ENCODE peak calls at places on chromosomes 6 and 20, in nine cellular contexts. X, Z, O, E, U, K, F, A and I are unnamed samples. For H3K9me3, the result is how much of the 10 kb centered on the place peaks cover.

GRCh38 chr6:149012040-149012545 is 265.3 kb downstream of the UST start:
- DNase-seq in F (no peak), Z (no peak), A (no peak), K (no peak), O (no peak), U (no peak), E (no peak), X (peak), I (no peak)

GRCh38 chr6:43307451-43308100 is 1.1 kb downstream of the CRIP3 start:
- DNase-seq in U (no peak), F (no peak), A (no peak), K (no peak), O (no peak), E (no peak), Z (no peak), X (no peak), I (no peak)

GRCh38 chr6:9516207-9516606 is 898.7 kb downstream of the TFAP2A start:
- DNase-seq in F (no peak), E (no peak), A (no peak), U (no peak), K (no peak), Z (no peak), X (peak), O (no peak), I (no peak)

GRCh38 chr20:3745686-3746173 is 13.2 kb downstream of the HSPA12B start:
- DNase-seq in Z (no peak), X (no peak), A (no peak), F (no peak), K (no peak), U (no peak), O (no peak), E (no peak), I (no peak)

GRCh38 chr20:59625214-59625922 is 21.0 kb downstream of the PHACTR3 start:
- DNase-seq in E (no peak), X (no peak), Z (no peak), F (no peak), U (no peak), A (no peak), K (no peak), O (no peak), I (no peak)

GRCh38 chr20:36941403-36941835 is 10.1 kb downstream of the SAMHD1 start:
- DNase-seq in E (no peak), A (no peak), K (no peak), U (no peak), Z (no peak), O (no peak), F (no peak), X (no peak), I (no peak)

GRCh38 chr6:54010340-54011276 is 100.6 kb upstream of the MLIP start:
- DNase-seq in Z (no peak), K (no peak), U (no peak), F (no peak), O (peak), E (no peak), X (no peak), A (no peak), I (no peak)

GRCh38 chr20:610130-611046 is at the start of gene TCF15:
- DNase-seq in F (peak), U (no peak), Z (no peak), A (no peak), E (peak), O (no peak), X (no peak), K (no peak), I (no peak)

GRCh38 chr6:3911614-3912336 is 62.6 kb downstream of the FAM50B start:
- DNase-seq in E (no peak), A (peak), K (no peak), O (no peak), X (peak), Z (no peak), U (no peak), F (peak), I (no peak)

GRCh38 chr20:3613821-3614440 is 49.3 kb downstream of the GFRA4 start:
- DNase-seq in U (no peak), K (no peak), O (no peak), X (peak), F (no peak), E (no peak), Z (no peak), A (no peak), I (no peak)

GRCh38 chr6:51289041-51289440 is 470.4 kb downstream of the TFAP2B start:
- DNase-seq in Z (no peak), U (no peak), F (no peak), A (no peak), E (no peak), O (no peak), X (no peak), K (no peak), I (no peak)

GRCh38 chr6:26216886-26217713 is 129.9 kb downstream of the HFE start:
- DNase-seq in K (peak), F (peak), U (no peak), O (peak), A (peak), Z (peak), X (peak), E (peak), I (peak)

GRCh38 chr6:158083687-158084325 is 84.3 kb downstream of the SERAC1 start:
- DNase-seq in A (no peak), K (no peak), F (no peak), Z (no peak), X (no peak), O (no peak), E (no peak), U (no peak), I (no peak)

GRCh38 chr6:41531591-41532582 is 14.3 kb upstream of the FOXP4 start:
- DNase-seq in F (no peak), Z (peak), U (peak), A (no peak), E (no peak), K (no peak), X (peak), O (peak), I (peak)

GRCh38 chr6:93550551-93551276 is 131.4 kb upstream of the EPHA7 start:
- DNase-seq in X (no peak), K (no peak), A (no peak), F (no peak), U (no peak), E (no peak), Z (no peak), O (no peak), I (no peak)

GRCh38 chr6:82017316-82017715 is 230.2 kb downstream of the IBTK start:
- DNase-seq in U (no peak), A (no peak), Z (no peak), E (no peak), K (no peak), F (no peak), X (peak), O (no peak), I (no peak)

GRCh38 chr6:167572841-167573271 is 248.0 kb downstream of the TTLL2 start:
- DNase-seq in F (no peak), X (no peak), A (peak), Z (no peak), U (no peak), E (no peak), O (no peak), K (no peak), I (no peak)

GRCh38 chr6:25302677-25303128 is 23.5 kb downstream of the CARMIL1 start:
- DNase-seq in K (no peak), O (no peak), F (no peak), X (peak), E (no peak), U (no peak), A (no peak), Z (no peak), I (no peak)

GRCh38 chr6:21596379-21597242 is 3.1 kb downstream of the SOX4 start:
- DNase-seq in X (peak), Z (peak), O (peak), F (peak), U (peak), A (peak), K (peak), E (peak), I (peak)

GRCh38 chr6:127215931-127216330 is 50.7 kb upstream of the RNF146 start:
- DNase-seq in F (no peak), K (no peak), U (no peak), A (no peak), O (no peak), Z (no peak), E (no peak), X (no peak), I (no peak)

GRCh38 chr6:14791525-14791924 is 454.3 kb upstream of the JARID2 start:
- DNase-seq in U (no peak), K (no peak), Z (no peak), E (no peak), F (no peak), O (no peak), A (no peak), X (peak), I (no peak)

GRCh38 chr20:6940052-6940451 is 172.6 kb downstream of the BMP2 start:
- DNase-seq in F (no peak), A (no peak), X (no peak), U (no peak), O (peak), E (no peak), K (no peak), Z (peak), I (no peak)

GRCh38 chr20:38927902-38928578 is 1.8 kb downstream of the FAM83D start:
- DNase-seq in F (no peak), U (no peak), X (no peak), E (no peak), K (no peak), A (no peak), O (no peak), Z (peak), I (no peak)

GRCh38 chr6:124536792-124537191 is 425.4 kb upstream of the RNF217 start:
- DNase-seq in U (no peak), A (no peak), K (no peak), Z (no peak), X (no peak), F (no peak), O (no peak), E (no peak), I (no peak)

GRCh38 chr6:121633309-121633708 is 197.9 kb downstream of the GJA1 start:
- DNase-seq in K (no peak), U (no peak), E (no peak), O (no peak), X (no peak), F (no peak), A (no peak), Z (no peak), I (no peak)
- H3K9me3 ChIP-seq in K (half or more), U (under half), E (under half), O (under half), X (under half), F (under half), A (under half), Z (under half), I (under half)

GRCh38 chr6:113529879-113530278 is 327.3 kb upstream of the MARCKS start:
- DNase-seq in U (no peak), A (no peak), O (no peak), E (no peak), K (no peak), Z (no peak), F (no peak), X (no peak), I (no peak)
- H3K9me3 ChIP-seq in U (under half), A (under half), O (under half), E (under half), K (under half), Z (under half), F (under half), X (under half), I (under half)

DNA sequence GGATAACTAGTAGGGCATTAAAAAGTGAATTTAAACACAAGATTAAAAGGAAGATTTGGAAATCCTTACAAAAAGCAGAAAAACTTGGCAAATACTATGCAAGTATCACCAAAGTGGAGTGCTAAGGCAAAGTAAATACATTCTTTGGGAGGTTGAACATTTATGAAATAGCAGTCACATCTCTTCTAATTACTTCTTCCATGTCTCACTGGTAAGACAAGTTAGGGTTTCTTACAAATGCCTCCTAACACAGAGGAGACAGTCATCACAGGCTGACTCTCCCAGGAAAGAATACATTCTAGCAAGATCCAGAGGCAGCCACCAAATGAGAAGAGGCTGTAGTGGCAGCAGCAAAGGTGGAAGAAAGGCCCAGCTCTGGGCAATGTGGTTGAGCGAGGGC is 298.2 kb downstream of the BTBD9 start:
- DNase-seq in X (no peak), E (no peak), O (no peak), A (no peak), Z (no peak), U (no peak), K (no peak), F (no peak), I (no peak)
- H3K9me3 ChIP-seq in X (under half), E (under half), O (under half), A (under half), Z (under half), U (under half), K (under half), F (under half), I (under half)

DNA sequence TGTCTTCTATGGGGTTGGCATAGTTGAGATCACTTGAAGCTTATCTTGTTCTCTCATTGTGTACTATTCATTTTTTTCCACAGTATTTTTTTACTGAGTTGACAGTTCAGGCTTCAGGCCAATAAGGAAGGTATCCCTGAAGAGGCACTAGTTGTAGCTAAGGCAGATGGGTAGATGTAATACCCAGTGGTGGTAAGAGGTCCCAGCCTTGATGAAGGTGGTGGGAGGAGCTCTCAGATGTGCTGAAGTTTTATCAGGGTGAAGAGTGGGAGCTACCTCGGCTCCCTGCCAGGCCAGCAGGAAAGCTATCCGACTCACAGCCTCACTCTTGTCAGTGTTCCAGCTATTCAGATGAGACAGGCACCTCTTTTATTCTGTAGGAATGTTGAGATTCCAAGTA is 87.7 kb upstream of the UFL1 start:
- DNase-seq in X (no peak), F (no peak), O (no peak), E (no peak), U (no peak), Z (no peak), A (no peak), K (no peak), I (no peak)
- H3K9me3 ChIP-seq in X (under half), F (under half), O (under half), E (under half), U (under half), Z (under half), A (under half), K (half or more), I (under half)

GRCh38 chr20:25160897-25161296 is 34.6 kb upstream of the ENTPD6 start:
- DNase-seq in Z (no peak), X (no peak), E (no peak), U (no peak), A (no peak), O (no peak), K (no peak), F (no peak), I (no peak)

GRCh38 chr20:25160457-25160856 is 35.1 kb upstream of the ENTPD6 start:
- DNase-seq in X (no peak), A (no peak), F (no peak), E (no peak), Z (no peak), U (no peak), O (no peak), K (no peak), I (no peak)

DNA sequence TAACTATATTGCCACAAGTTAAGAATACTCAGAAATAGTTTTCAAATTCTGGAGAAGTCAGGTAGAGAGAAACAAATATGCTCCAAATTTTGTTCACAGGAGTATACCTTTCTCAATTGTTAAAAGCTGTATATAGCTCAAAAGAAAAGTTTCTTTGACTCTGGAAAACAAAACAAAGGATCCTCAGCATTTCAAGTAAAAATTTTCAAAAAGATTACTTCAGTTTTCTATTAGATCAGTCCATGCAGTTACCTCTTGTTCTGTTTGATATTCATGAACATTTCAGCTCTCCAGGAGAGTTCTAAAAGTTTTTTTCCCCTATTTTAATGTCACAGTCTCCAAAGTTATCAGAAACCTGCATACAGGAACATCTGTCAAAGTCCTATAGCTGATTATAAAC is 30.4 kb upstream of the ENTPD6 start:
- DNase-seq in K (no peak), E (no peak), A (no peak), O (no peak), F (no peak), X (no peak), U (no peak), Z (no peak), I (no peak)
- H3K9me3 ChIP-seq in K (under half), E (under half), A (under half), O (under half), F (under half), X (under half), U (under half), Z (under half), I (under half)

GRCh38 chr6:125688138-125688537 is 61.3 kb upstream of the HEY2 start:
- DNase-seq in A (no peak), O (no peak), F (no peak), X (no peak), E (no peak), K (no peak), U (no peak), Z (no peak), I (no peak)
- H3K9me3 ChIP-seq in A (under half), O (under half), F (under half), X (under half), E (under half), K (under half), U (under half), Z (under half), I (under half)

GRCh38 chr6:17894191-17894590 is 93.2 kb downstream of the KIF13A start:
- DNase-seq in U (no peak), O (no peak), Z (no peak), F (no peak), A (no peak), E (no peak), K (no peak), X (no peak), I (no peak)

GRCh38 chr6:17897681-17898080 is 89.8 kb downstream of the KIF13A start:
- DNase-seq in U (no peak), F (no peak), Z (no peak), X (no peak), O (no peak), K (no peak), E (no peak), A (no peak), I (no peak)

GRCh38 chr6:17892097-17892686 is 95.2 kb downstream of the KIF13A start:
- DNase-seq in F (no peak), O (no peak), Z (no peak), K (no peak), A (no peak), E (no peak), U (no peak), X (no peak), I (no peak)

GRCh38 chr6:17899491-17899890 is 87.9 kb downstream of the KIF13A start:
- DNase-seq in F (no peak), X (no peak), Z (no peak), E (no peak), A (no peak), K (no peak), U (no peak), O (no peak), I (no peak)

GRCh38 chr6:17894905-17895304 is 92.5 kb downstream of the KIF13A start:
- DNase-seq in K (no peak), X (no peak), O (no peak), F (no peak), Z (no peak), E (no peak), A (no peak), U (no peak), I (no peak)
- H3K9me3 ChIP-seq in K (under half), X (under half), O (under half), F (under half), Z (under half), E (under half), A (under half), U (under half), I (under half)

GRCh38 chr20:51300104-51300503 is 242.4 kb downstream of the NFATC2 start:
- DNase-seq in Z (no peak), F (no peak), A (no peak), O (no peak), E (no peak), U (no peak), K (no peak), X (no peak), I (no peak)

GRCh38 chr20:51298141-51298540 is 244.4 kb downstream of the NFATC2 start:
- DNase-seq in U (no peak), F (no peak), K (no peak), Z (no peak), X (no peak), E (no peak), O (no peak), A (no peak), I (no peak)

GRCh38 chr20:51301026-51301425 is 241.5 kb downstream of the NFATC2 start:
- DNase-seq in O (no peak), A (no peak), E (no peak), Z (no peak), U (no peak), X (no peak), F (no peak), K (no peak), I (no peak)

GRCh38 chr20:51303731-51304670 is 238.5 kb downstream of the NFATC2 start:
- DNase-seq in F (no peak), O (no peak), K (no peak), U (no peak), A (no peak), Z (no peak), X (no peak), E (no peak), I (no peak)

DNA sequence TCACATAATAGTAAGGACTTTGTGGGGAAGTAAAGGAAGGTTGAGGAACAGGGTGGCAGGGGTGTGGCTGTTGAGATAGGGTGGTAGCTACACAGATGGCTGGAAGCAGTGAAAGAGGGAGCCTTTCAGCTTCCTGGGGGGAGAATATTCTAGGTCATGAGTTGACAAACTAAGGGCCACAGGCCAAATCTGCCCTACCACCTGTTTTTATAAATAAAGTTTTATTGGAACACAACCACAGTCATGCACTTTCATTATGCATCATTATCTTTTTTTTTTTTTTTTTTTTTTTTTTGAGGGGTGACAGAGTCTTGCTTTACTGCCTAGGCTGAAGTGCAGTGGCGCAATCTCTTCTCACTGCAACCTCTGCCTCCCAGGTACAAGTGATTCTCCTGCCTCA is 243.1 kb downstream of the NFATC2 start:
- DNase-seq in X (no peak), Z (no peak), E (no peak), A (no peak), O (no peak), F (no peak), U (no peak), K (no peak), I (no peak)
- H3K9me3 ChIP-seq in X (under half), Z (under half), E (under half), A (under half), O (under half), F (under half), U (under half), K (under half), I (under half)

GRCh38 chr6:27442932-27443331 is 30.0 kb downstream of the ZNF184 start:
- DNase-seq in U (no peak), A (no peak), F (no peak), X (no peak), O (no peak), Z (no peak), E (no peak), K (no peak), I (no peak)

GRCh38 chr6:27452496-27452897 is 20.4 kb downstream of the ZNF184 start:
- DNase-seq in U (no peak), Z (peak), O (no peak), X (peak), F (no peak), E (no peak), K (no peak), A (no peak), I (no peak)

GRCh38 chr6:27451660-27452390 is 21.1 kb downstream of the ZNF184 start:
- DNase-seq in U (no peak), A (no peak), E (no peak), K (no peak), F (no peak), O (no peak), X (no peak), Z (no peak), I (no peak)

DNA sequence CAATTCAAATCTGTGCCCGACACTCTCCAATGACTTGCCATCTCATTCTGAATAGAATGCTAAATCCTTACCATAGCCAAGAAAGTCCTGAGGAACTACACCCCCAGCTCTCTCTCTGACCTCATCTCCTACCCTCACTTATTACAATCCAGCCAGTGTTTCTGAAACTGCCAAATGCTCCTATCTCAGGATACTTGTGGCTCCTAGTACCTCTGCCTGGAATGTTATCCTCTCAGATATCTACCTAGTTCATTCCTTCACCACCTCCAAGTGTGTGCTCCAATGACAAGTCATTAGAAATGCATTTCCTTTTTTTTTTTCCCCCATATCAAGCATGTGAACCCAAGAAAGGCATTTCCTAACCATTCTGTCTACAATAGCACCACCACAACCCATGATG is 24.4 kb downstream of the ZNF184 start:
- DNase-seq in X (no peak), F (no peak), U (no peak), Z (no peak), A (no peak), O (no peak), E (no peak), K (no peak), I (no peak)
- H3K9me3 ChIP-seq in X (under half), F (under half), U (half or more), Z (half or more), A (under half), O (under half), E (half or more), K (half or more), I (under half)